ENCODE peak calls at places on chromosomes 12 and 14, in ten cellular contexts. T is GM10248; K is endothelial cell; P is mammary epithelial cell; H is RWPE2; J is tibial artery; B is stomach; E is nephron progenitor cell; D is lower leg skin; L is CD8-positive, alpha-beta T cell. V is an unnamed sample.

GRCh38 chr12:84763112-84763511 is 149.5 kb downstream of the SLC6A15 start:
- DNase-seq in T (no peak), K (no peak), P (no peak), H (no peak), J (no peak), B (no peak), E (no peak), D (no peak), L (no peak), V (no peak)

GRCh38 chr12:49750027-49750977 is 8.9 kb downstream of the TMBIM6 start:
- DNase-seq in T (no peak), K (no peak), P (peak; percentile 90), H (no peak), J (no peak), B (no peak), E (no peak), D (no peak), L (no peak), V (peak; percentile 70)

GRCh38 chr14:33539918-33540357 is 410.9 kb downstream of the EGLN3 start:
- DNase-seq in T (no peak), K (no peak), P (no peak), H (no peak), J (no peak), B (no peak), E (no peak), D (no peak), L (no peak), V (no peak)

GRCh38 chr12:54287316-54288157 is 7.0 kb downstream of the HNRNPA1 start:
- DNase-seq in T (no peak), K (no peak), P (no peak), H (no peak), J (no peak), B (no peak), E (no peak), D (no peak), L (no peak), V (no peak)

GRCh38 chr12:52603314-52603713 is 2.1 kb upstream of the KRT72 start:
- DNase-seq in T (no peak), K (no peak), P (no peak), H (no peak), J (no peak), B (no peak), E (no peak), D (no peak), L (peak; percentile 22), V (no peak)

GRCh38 chr12:129195081-129195480 is 341.8 kb downstream of the GLT1D1 start:
- DNase-seq in T (no peak), K (no peak), P (no peak), H (no peak), J (no peak), B (no peak), E (no peak), D (no peak), L (no peak), V (no peak)

GRCh38 chr12:106031736-106032135 is 107.0 kb downstream of the NUAK1 start:
- DNase-seq in T (no peak), K (no peak), P (no peak), H (no peak), J (no peak), B (no peak), E (no peak), D (no peak), L (no peak), V (no peak)

GRCh38 chr12:67594888-67595287 is 53.7 kb upstream of the DYRK2 start:
- DNase-seq in T (no peak), K (no peak), P (no peak), H (no peak), J (no peak), B (no peak), E (no peak), D (no peak), L (no peak), V (no peak)

GRCh38 chr12:100359822-100360221 is 2.9 kb downstream of the SLC17A8 start:
- DNase-seq in T (no peak), K (no peak), P (peak; percentile 11), H (no peak), J (no peak), B (no peak), E (no peak), D (no peak), L (no peak), V (no peak)

GRCh38 chr14:92539875-92540274 is 26.3 kb downstream of the RIN3 start:
- DNase-seq in T (no peak), K (no peak), P (no peak), H (no peak), J (no peak), B (no peak), E (no peak), D (no peak), L (no peak), V (no peak)

GRCh38 chr14:58829594-58829993 is 191.8 kb downstream of the DACT1 start:
- DNase-seq in T (no peak), K (no peak), P (peak; percentile 63), H (no peak), J (no peak), B (no peak), E (no peak), D (no peak), L (no peak), V (no peak)

GRCh38 chr12:76337583-76337982 is 10.6 kb downstream of the BBS10 start:
- DNase-seq in T (no peak), K (no peak), P (no peak), H (no peak), J (no peak), B (no peak), E (no peak), D (no peak), L (no peak), V (no peak)

GRCh38 chr12:62210422-62210821 is 49.8 kb upstream of the USP15 start:
- DNase-seq in T (peak; percentile 35), K (peak; percentile 28), P (no peak), H (no peak), J (peak; percentile 47), B (peak; percentile 33), E (peak; percentile 53), D (no peak), L (peak; percentile 18), V (no peak)

GRCh38 chr12:8037046-8037663 is 4.6 kb downstream of the FOXJ2 start:
- DNase-seq in T (peak; percentile 50), K (no peak), P (no peak), H (no peak), J (no peak), B (no peak), E (no peak), D (no peak), L (no peak), V (peak; percentile 61)

GRCh38 chr14:60656755-60657608 is 7.7 kb upstream of the SIX1 start:
- DNase-seq in T (peak; percentile 83), K (peak; percentile 64), P (peak; percentile 68), H (peak; percentile 72), J (no peak), B (peak; percentile 59), E (peak; percentile 78), D (no peak), L (no peak), V (no peak)

DNA sequence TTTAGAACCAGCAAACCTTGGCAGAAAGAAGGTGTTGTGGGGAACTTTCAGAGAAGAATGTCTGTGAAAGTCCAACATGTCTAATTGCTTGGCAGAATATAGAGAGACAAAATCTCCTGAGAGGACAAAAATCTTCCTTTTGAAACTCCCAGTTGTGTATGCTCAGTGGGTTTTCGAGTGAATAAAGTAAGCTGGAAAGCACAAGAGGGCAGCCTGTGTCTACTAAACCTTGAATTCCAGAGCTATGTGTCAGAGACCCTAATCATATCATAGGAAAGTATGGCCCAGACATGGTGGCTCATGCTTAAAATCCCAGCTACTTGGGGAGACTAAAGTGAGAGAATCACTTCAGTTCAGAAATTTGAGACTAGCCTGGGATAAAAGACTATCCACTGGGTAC is 661.2 kb downstream of the SLC16A7 start:
- DNase-seq in T (no peak), K (no peak), P (peak; percentile 43), H (no peak), J (no peak), B (no peak), E (no peak), D (no peak), L (no peak), V (no peak)
- TF ChIP-seq CTCF in T (no peak), K (no peak), P (peak; percentile 21), H (peak; percentile 61), J (no peak), B (no peak), E (no peak), D (no peak), L (no peak), V (no peak)

GRCh38 chr14:57266060-57266459 is 2.6 kb downstream of the EXOC5 start:
- DNase-seq in T (no peak), K (no peak), P (no peak), H (no peak), J (no peak), B (no peak), E (no peak), D (no peak), L (no peak), V (no peak)
- TF ChIP-seq CTCF in T (no peak), K (no peak), P (no peak), H (no peak), J (no peak), B (no peak), E (no peak), D (no peak), L (no peak), V (no peak)

GRCh38 chr14:38721822-38722431 is 381.1 kb downstream of the SEC23A start:
- DNase-seq in T (peak; percentile 38), K (peak; percentile 69), P (peak; percentile 32), H (no peak), J (peak; percentile 80), B (peak; percentile 65), E (peak; percentile 61), D (peak; percentile 51), L (no peak), V (no peak)

GRCh38 chr14:38718519-38718918 is 384.5 kb downstream of the SEC23A start:
- DNase-seq in T (no peak), K (no peak), P (no peak), H (no peak), J (no peak), B (no peak), E (no peak), D (no peak), L (no peak), V (no peak)

GRCh38 chr14:38724621-38725020 is 378.4 kb downstream of the SEC23A start:
- DNase-seq in T (no peak), K (no peak), P (no peak), H (no peak), J (no peak), B (no peak), E (no peak), D (no peak), L (no peak), V (no peak)

GRCh38 chr14:38723277-38723676 is 379.8 kb downstream of the SEC23A start:
- DNase-seq in T (no peak), K (no peak), P (no peak), H (no peak), J (no peak), B (no peak), E (no peak), D (no peak), L (no peak), V (no peak)

GRCh38 chr14:38723954-38724353 is 379.1 kb downstream of the SEC23A start:
- DNase-seq in T (no peak), K (no peak), P (no peak), H (no peak), J (no peak), B (no peak), E (peak; percentile 9), D (no peak), L (no peak), V (no peak)
- TF ChIP-seq CTCF in T (no peak), K (no peak), P (no peak), H (no peak), J (no peak), B (no peak), E (no peak), D (no peak), L (no peak), V (no peak)

GRCh38 chr14:88929656-88930436 is 105.4 kb downstream of the TTC8 start:
- DNase-seq in T (no peak), K (no peak), P (no peak), H (no peak), J (no peak), B (no peak), E (no peak), D (no peak), L (no peak), V (no peak)
- TF ChIP-seq CTCF in T (no peak), K (no peak), P (peak; percentile 14), H (peak; percentile 10), J (no peak), B (no peak), E (no peak), D (no peak), L (no peak), V (peak; percentile 35)